ENCODE peak calls at places on chromosomes 11 and 22, in four cellular contexts. One of them, this sample, is unnamed.

GRCh38 chr11:132844956-132845355 is 687.3 kb downstream of the OPCML start:
- DNase-seq in HepG2: no peak
- DNase-seq in WTC11: no peak
- DNase-seq in K562: no peak
- DNase-seq in this sample: no peak

GRCh38 chr11:28528217-28528616 is 420.0 kb downstream of the METTL15 start:
- DNase-seq in HepG2: no peak
- DNase-seq in WTC11: no peak
- DNase-seq in K562: no peak
- DNase-seq in this sample: no peak

GRCh38 chr22:50184004-50184461 is 1.7 kb upstream of the TRABD start:
- DNase-seq in HepG2: peak
- DNase-seq in WTC11: no peak
- DNase-seq in K562: no peak
- DNase-seq in this sample: no peak

GRCh38 chr11:82462588-82462987 is 271.1 kb downstream of the FAM181B start:
- DNase-seq in HepG2: no peak
- DNase-seq in WTC11: no peak
- DNase-seq in K562: no peak
- DNase-seq in this sample: no peak

GRCh38 chr22:44026630-44027511 is 2.8 kb downstream of the PARVB start:
- DNase-seq in HepG2: no peak
- DNase-seq in WTC11: no peak
- DNase-seq in K562: peak
- DNase-seq in this sample: peak

GRCh38 chr11:2868604-2869526 is 16.7 kb downstream of the CDKN1C start:
- DNase-seq in HepG2: no peak
- DNase-seq in WTC11: no peak
- DNase-seq in K562: no peak
- DNase-seq in this sample: no peak

GRCh38 chr11:75536786-75537629 is 11.3 kb upstream of the GDPD5 start:
- DNase-seq in HepG2: no peak
- DNase-seq in WTC11: no peak
- DNase-seq in K562: peak
- DNase-seq in this sample: peak

GRCh38 chr11:117316197-117316961 is at the start of gene BACE1:
- DNase-seq in HepG2: peak
- DNase-seq in WTC11: peak
- DNase-seq in K562: no peak
- DNase-seq in this sample: no peak

GRCh38 chr11:78039919-78040671 is 17.0 kb upstream of the KCTD14 start:
- DNase-seq in HepG2: peak
- DNase-seq in WTC11: no peak
- DNase-seq in K562: peak
- DNase-seq in this sample: no peak

GRCh38 chr22:18156878-18157713 is 7.1 kb downstream of the USP18 start:
- DNase-seq in HepG2: peak
- DNase-seq in WTC11: peak
- DNase-seq in K562: peak
- DNase-seq in this sample: no peak

GRCh38 chr11:128279861-128280260 is 307.5 kb downstream of the ETS1 start:
- DNase-seq in HepG2: no peak
- DNase-seq in WTC11: no peak
- DNase-seq in K562: no peak
- DNase-seq in this sample: no peak

GRCh38 chr11:2399488-2400068 is 972 bp upstream of the TSSC4 start:
- DNase-seq in HepG2: no peak
- DNase-seq in WTC11: no peak
- DNase-seq in K562: peak
- DNase-seq in this sample: no peak

GRCh38 chr22:36736701-36737320 is 33.3 kb upstream of the CACNG2 start:
- DNase-seq in HepG2: no peak
- DNase-seq in WTC11: no peak
- DNase-seq in K562: no peak
- DNase-seq in this sample: no peak

GRCh38 chr22:31247726-31248125 is 35.6 kb downstream of the LIMK2 start:
- DNase-seq in HepG2: no peak
- DNase-seq in WTC11: no peak
- DNase-seq in K562: no peak
- DNase-seq in this sample: no peak

GRCh38 chr22:31248138-31248745 is 36.1 kb downstream of the LIMK2 start:
- DNase-seq in HepG2: no peak
- DNase-seq in WTC11: peak
- DNase-seq in K562: peak
- DNase-seq in this sample: no peak

GRCh38 chr22:31246687-31247086 is 34.6 kb downstream of the LIMK2 start:
- DNase-seq in HepG2: no peak
- DNase-seq in WTC11: no peak
- DNase-seq in K562: no peak
- DNase-seq in this sample: no peak

GRCh38 chr22:31250740-31251330 is 38.7 kb downstream of the LIMK2 start:
- DNase-seq in HepG2: peak
- DNase-seq in WTC11: no peak
- DNase-seq in K562: no peak
- DNase-seq in this sample: no peak

DNA sequence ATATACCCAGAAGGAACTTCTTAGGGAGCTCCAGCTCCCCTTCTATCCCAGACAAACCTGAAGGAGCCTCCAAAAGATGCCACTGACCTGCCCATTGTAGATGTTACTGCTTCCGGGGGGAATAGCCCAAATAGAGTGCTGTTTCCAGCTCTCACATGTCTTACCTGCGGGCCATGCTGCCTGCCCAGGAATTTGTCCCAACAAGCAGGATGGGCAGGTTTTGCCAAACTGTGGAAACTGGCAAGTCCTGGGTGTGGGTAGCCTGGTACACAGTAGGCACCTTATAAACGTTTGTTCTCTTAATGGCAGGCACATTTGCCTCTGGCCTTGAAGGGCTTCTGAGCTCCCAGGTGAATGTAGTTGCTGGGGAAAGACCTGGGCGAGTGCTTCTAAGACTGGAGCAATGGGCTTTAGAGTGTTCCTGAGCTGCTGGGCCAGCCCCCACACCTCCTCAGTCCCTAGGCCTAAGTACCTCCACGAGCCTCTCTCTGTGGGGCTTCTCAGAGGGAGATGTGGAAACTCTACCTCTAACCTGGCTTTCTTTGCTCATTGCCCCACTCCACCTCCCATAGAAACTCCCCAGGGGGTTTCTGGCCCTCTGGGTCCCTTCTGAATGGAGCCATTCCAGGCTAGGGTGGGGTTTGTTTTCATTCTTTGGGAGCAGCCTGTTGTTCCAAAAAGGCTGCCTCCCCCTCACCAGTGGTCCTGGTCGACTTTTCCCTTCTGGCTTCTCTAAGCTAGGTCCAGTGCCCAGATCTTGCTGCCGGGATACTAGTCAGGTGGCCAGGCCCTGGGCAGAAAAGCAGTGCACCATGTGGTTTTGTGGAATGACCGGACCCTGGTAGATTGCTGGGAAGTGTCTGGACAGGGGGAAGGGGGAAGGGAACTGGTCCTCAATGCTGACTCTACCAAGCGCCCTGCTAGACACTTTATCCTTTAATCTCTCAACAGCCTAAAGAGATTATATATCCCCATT is 37.2 kb downstream of the LIMK2 start:
- DNase-seq in HepG2: no peak
- DNase-seq in WTC11: no peak
- DNase-seq in K562: no peak
- DNase-seq in this sample: no peak
- TF ChIP-seq CREB1 in HepG2: no peak
- TF ChIP-seq CREB1 in WTC11: no peak
- TF ChIP-seq CREB1 in K562: no peak
- TF ChIP-seq CREB1 in this sample: no peak

DNA sequence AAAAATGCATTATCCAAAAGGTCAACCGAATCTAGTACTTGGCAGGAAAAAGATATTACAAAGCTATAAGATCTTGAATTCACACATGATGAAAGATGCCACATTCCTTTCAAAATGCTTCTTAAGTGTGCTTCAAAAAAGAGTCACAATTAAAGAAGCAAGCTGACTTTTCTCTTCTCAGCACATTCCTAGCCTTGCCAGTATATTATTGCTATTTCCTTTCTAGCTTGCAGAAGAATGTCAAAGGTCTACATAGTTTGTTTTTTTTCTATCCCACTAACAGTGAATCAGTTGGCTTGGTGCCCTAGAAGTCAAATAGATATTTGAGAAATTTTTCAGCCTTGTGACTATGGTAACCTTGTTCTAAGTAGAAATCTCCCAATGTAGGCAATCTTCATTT is 56.8 kb downstream of the GUCY1A2 start:
- DNase-seq in HepG2: no peak
- DNase-seq in WTC11: no peak
- DNase-seq in K562: no peak
- DNase-seq in this sample: no peak
- TF ChIP-seq CREM in HepG2: no peak
- TF ChIP-seq CREM in WTC11: no peak
- TF ChIP-seq CREM in K562: no peak
- TF ChIP-seq CREM in this sample: no peak

DNA sequence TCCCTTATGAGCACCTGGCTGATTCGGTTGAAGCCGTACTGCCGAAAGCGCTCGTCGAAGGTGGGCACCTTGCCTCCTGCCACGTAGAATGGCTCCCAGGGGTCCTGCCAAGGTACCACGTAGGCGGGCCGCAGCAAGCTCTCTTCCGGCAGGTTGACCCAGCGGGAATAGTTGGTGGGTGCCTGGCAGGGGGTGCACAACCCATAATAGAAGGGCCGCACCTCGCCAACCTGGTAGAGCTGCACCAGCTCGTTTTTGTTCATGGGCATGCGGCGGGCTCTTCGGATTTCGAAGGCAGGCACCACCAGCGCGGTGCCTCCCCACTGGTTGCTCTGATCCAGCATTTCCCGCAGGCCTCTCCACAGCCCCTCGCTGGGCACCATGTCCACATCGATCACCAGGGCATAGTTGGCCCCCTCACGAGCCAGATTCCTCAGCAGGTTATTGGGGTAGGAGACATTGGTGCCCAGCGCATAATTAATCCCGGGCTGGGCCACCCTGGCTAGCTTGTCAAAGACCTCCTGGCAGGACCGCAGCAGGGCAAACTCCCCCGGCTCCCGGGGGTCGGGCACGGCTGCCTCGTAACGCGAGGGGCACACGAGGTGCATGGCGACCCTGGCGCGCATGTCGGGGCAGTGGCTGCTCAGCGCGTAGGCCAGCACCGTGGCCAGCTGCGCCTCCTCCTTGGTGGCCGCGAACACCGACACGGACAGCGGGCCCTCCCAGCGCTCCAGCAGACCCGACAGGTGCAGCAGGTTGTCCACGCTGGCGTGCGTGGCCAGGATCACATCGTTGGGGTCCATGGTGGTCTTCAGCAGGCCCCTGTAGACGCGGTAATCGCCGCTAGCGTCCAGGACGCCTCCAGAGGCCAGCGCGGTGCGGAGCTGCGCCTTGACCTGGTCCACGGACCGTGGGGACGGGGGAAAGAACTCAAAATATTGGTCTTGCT is 679 bp downstream of the B4GAT1 start:
- DNase-seq in HepG2: no peak
- DNase-seq in WTC11: no peak
- DNase-seq in K562: no peak
- DNase-seq in this sample: no peak
- TF ChIP-seq CREB1 in HepG2: no peak
- TF ChIP-seq CREB1 in WTC11: no peak
- TF ChIP-seq CREB1 in K562: no peak
- TF ChIP-seq CREB1 in this sample: no peak

GRCh38 chr11:107898270-107898669 is 30.0 kb upstream of the RAB39A start:
- DNase-seq in HepG2: peak
- DNase-seq in WTC11: no peak
- DNase-seq in K562: peak
- DNase-seq in this sample: peak
- TF ChIP-seq CREM in HepG2: no peak
- TF ChIP-seq CREM in WTC11: no peak
- TF ChIP-seq CREM in K562: no peak
- TF ChIP-seq CREM in this sample: no peak

GRCh38 chr11:101459020-101459419 is 124.8 kb downstream of the TRPC6 start:
- DNase-seq in HepG2: no peak
- DNase-seq in WTC11: no peak
- DNase-seq in K562: no peak
- DNase-seq in this sample: no peak

GRCh38 chr11:101456812-101457211 is 127.0 kb downstream of the TRPC6 start:
- DNase-seq in HepG2: no peak
- DNase-seq in WTC11: no peak
- DNase-seq in K562: no peak
- DNase-seq in this sample: no peak

GRCh38 chr11:101458161-101458560 is 125.6 kb downstream of the TRPC6 start:
- DNase-seq in HepG2: no peak
- DNase-seq in WTC11: no peak
- DNase-seq in K562: no peak
- DNase-seq in this sample: no peak

GRCh38 chr11:101448881-101449442 is 134.8 kb downstream of the TRPC6 start:
- DNase-seq in HepG2: no peak
- DNase-seq in WTC11: no peak
- DNase-seq in K562: no peak
- DNase-seq in this sample: no peak

GRCh38 chr11:101453682-101454081 is 130.1 kb downstream of the TRPC6 start:
- DNase-seq in HepG2: no peak
- DNase-seq in WTC11: no peak
- DNase-seq in K562: no peak
- DNase-seq in this sample: no peak
- TF ChIP-seq CREB1 in HepG2: no peak
- TF ChIP-seq CREB1 in WTC11: no peak
- TF ChIP-seq CREB1 in K562: no peak
- TF ChIP-seq CREB1 in this sample: no peak

GRCh38 chr22:32556150-32556549 is 81.5 kb downstream of the FBXO7 start:
- DNase-seq in HepG2: no peak
- DNase-seq in WTC11: no peak
- DNase-seq in K562: no peak
- DNase-seq in this sample: no peak

GRCh38 chr22:32552540-32552939 is 77.9 kb downstream of the FBXO7 start:
- DNase-seq in HepG2: no peak
- DNase-seq in WTC11: no peak
- DNase-seq in K562: no peak
- DNase-seq in this sample: no peak

GRCh38 chr22:32558681-32559355 is 84.2 kb downstream of the FBXO7 start:
- DNase-seq in HepG2: no peak
- DNase-seq in WTC11: no peak
- DNase-seq in K562: no peak
- DNase-seq in this sample: no peak

GRCh38 chr22:32557424-32557823 is 82.8 kb downstream of the FBXO7 start:
- DNase-seq in HepG2: no peak
- DNase-seq in WTC11: no peak
- DNase-seq in K562: no peak
- DNase-seq in this sample: no peak

GRCh38 chr22:32555546-32555945 is 80.9 kb downstream of the FBXO7 start:
- DNase-seq in HepG2: no peak
- DNase-seq in WTC11: no peak
- DNase-seq in K562: no peak
- DNase-seq in this sample: no peak
- TF ChIP-seq CREM in HepG2: no peak
- TF ChIP-seq CREM in WTC11: no peak
- TF ChIP-seq CREM in K562: no peak
- TF ChIP-seq CREM in this sample: no peak